ENCODE peak calls at places on chromosomes 5 and 9, in seven cellular contexts. U is iPS-NIHi11, D is T-cell, B is left kidney, H is GM06990, A is fibroblast of lung, Y is HEK293T. R is an unnamed sample.

GRCh38 chr5:61026004-61026403 is 81.0 kb downstream of the NDUFAF2 start:
- DNase-seq in U (no peak), D (no peak), B (peak), H (no peak), A (no peak), Y (no peak), R (no peak)

GRCh38 chr5:15501057-15501791 is 1.2 kb downstream of the FBXL7 start:
- DNase-seq in U (peak), D (no peak), B (peak), H (no peak), A (peak), Y (peak), R (peak)

GRCh38 chr9:36765468-36766341 is 193.0 kb downstream of the MELK start:
- DNase-seq in U (peak), D (peak), B (peak), H (peak), A (peak), Y (no peak), R (peak)

GRCh38 chr5:115461506-115462290 is 82.9 kb downstream of the FEM1C start:
- DNase-seq in U (no peak), D (no peak), B (no peak), H (no peak), A (peak), Y (no peak), R (peak)

GRCh38 chr5:160339406-160340140 is 27.2 kb upstream of the CCNJL start:
- DNase-seq in U (no peak), D (no peak), B (no peak), H (no peak), A (peak), Y (no peak), R (no peak)

GRCh38 chr5:140801494-140801841 is 611 bp downstream of the PCDHA3 start:
- DNase-seq in U (no peak), D (no peak), B (no peak), H (no peak), A (no peak), Y (no peak), R (peak)

GRCh38 chr9:89498845-89499480 is 1.1 kb upstream of the SEMA4D start:
- DNase-seq in U (no peak), D (peak), B (no peak), H (peak), A (no peak), Y (no peak), R (no peak)

GRCh38 chr5:36079200-36079761 is 12.6 kb upstream of the UGT3A2 start:
- DNase-seq in U (peak), D (no peak), B (peak), H (peak), A (peak), Y (peak), R (peak)

GRCh38 chr9:108205276-108205675 is 650.5 kb downstream of the ACTL7B start:
- DNase-seq in U (no peak), D (no peak), B (no peak), H (no peak), A (peak), Y (no peak), R (no peak)

GRCh38 chr9:32579706-32580331 is 6.9 kb upstream of the NDUFB6 start:
- DNase-seq in U (peak), D (peak), B (peak), H (no peak), A (peak), Y (peak), R (peak)

GRCh38 chr5:139847790-139848507 is 52.3 kb downstream of the PSD2 start:
- DNase-seq in U (peak), D (peak), B (peak), H (peak), A (peak), Y (peak), R (peak)

GRCh38 chr9:105911104-105911911 is 217.0 kb downstream of the TMEM38B start:
- DNase-seq in U (peak), D (no peak), B (peak), H (no peak), A (peak), Y (no peak), R (no peak)

GRCh38 chr5:10400411-10400810 is 41.3 kb upstream of the ROPN1L start:
- DNase-seq in U (no peak), D (no peak), B (no peak), H (no peak), A (no peak), Y (no peak), R (no peak)

GRCh38 chr5:80408475-80408875 is 611 bp downstream of the ZFYVE16 start:
- DNase-seq in U (peak), D (peak), B (peak), H (no peak), A (peak), Y (peak), R (peak)

GRCh38 chr9:36731576-36731975 is 158.9 kb downstream of the MELK start:
- DNase-seq in U (no peak), D (no peak), B (no peak), H (no peak), A (peak), Y (no peak), R (no peak)

GRCh38 chr9:123391946-123392345 is 35.9 kb downstream of the CRB2 start:
- DNase-seq in U (no peak), D (no peak), B (no peak), H (no peak), A (no peak), Y (no peak), R (no peak)

GRCh38 chr9:127279717-127280285 is 15.2 kb downstream of the GARNL3 start:
- DNase-seq in U (no peak), D (no peak), B (no peak), H (no peak), A (no peak), Y (no peak), R (no peak)

GRCh38 chr5:1743769-1744085 is 55.9 kb downstream of the MRPL36 start:
- DNase-seq in U (no peak), D (no peak), B (no peak), H (no peak), A (no peak), Y (no peak), R (no peak)

GRCh38 chr5:13976867-13977479 is 32.5 kb upstream of the DNAH5 start:
- DNase-seq in U (peak), D (no peak), B (peak), H (no peak), A (peak), Y (peak), R (peak)

GRCh38 chr9:31790720-31791119 is 593.7 kb upstream of the ACO1 start:
- DNase-seq in U (no peak), D (no peak), B (no peak), H (no peak), A (no peak), Y (no peak), R (no peak)

GRCh38 chr9:214488-215448 is at the start of gene DOCK8:
- DNase-seq in U (peak), D (peak), B (peak), H (peak), A (peak), Y (peak), R (peak)

GRCh38 chr9:12351293-12351852 is 341.8 kb upstream of the TYRP1 start:
- DNase-seq in U (no peak), D (no peak), B (no peak), H (no peak), A (no peak), Y (no peak), R (no peak)

GRCh38 chr9:130101963-130102362 is 48.3 kb downstream of the GPR107 start:
- DNase-seq in U (no peak), D (no peak), B (no peak), H (no peak), A (no peak), Y (no peak), R (no peak)

GRCh38 chr9:97501177-97501971 is at the start of gene TMOD1:
- DNase-seq in U (peak), D (no peak), B (peak), H (peak), A (peak), Y (peak), R (peak)

GRCh38 chr9:132154925-132155324 is 6.9 kb upstream of the NTNG2 start:
- DNase-seq in U (peak), D (no peak), B (no peak), H (no peak), A (no peak), Y (no peak), R (no peak)

GRCh38 chr9:76932778-76933177 is 26.9 kb upstream of the PRUNE2 start:
- DNase-seq in U (no peak), D (no peak), B (peak), H (no peak), A (peak), Y (no peak), R (no peak)

R was measured in A549.